ENCODE peak calls at places on chromosomes 13 and 19, in four cellular contexts. W is body of pancreas, C is ovary, O is A549. Z is an unnamed sample.

GRCh38 chr13:64591981-64592380 is 2638.2 kb downstream of the PCDH9 start:
- DNase-seq in W (no peak), C (no peak), O (no peak), Z (no peak)

GRCh38 chr13:37187110-37187509 is 81.6 kb upstream of the CSNK1A1L start:
- DNase-seq in W (no peak), C (no peak), O (no peak), Z (no peak)

GRCh38 chr19:3193256-3194062 is 7.7 kb downstream of the NCLN start:
- DNase-seq in W (no peak), C (no peak), O (no peak), Z (no peak)

GRCh38 chr19:33826521-33826920 is 29.9 kb downstream of the KCTD15 start:
- DNase-seq in W (no peak), C (no peak), O (no peak), Z (no peak)

GRCh38 chr19:29677001-29677781 is 11.9 kb downstream of the PLEKHF1 start:
- DNase-seq in W (no peak), C (no peak), O (no peak), Z (no peak)

GRCh38 chr13:40399756-40400155 is 266.7 kb downstream of the FOXO1 start:
- DNase-seq in W (no peak), C (no peak), O (no peak), Z (no peak)

GRCh38 chr13:23871616-23872220 is 17.5 kb downstream of the MIPEP start:
- DNase-seq in W (no peak), C (no peak), O (peak; percentile 23), Z (no peak)

GRCh38 chr13:109949395-109949794 is 163.0 kb upstream of the IRS2 start:
- DNase-seq in W (no peak), C (no peak), O (no peak), Z (no peak)

GRCh38 chr19:1085676-1086442 is 9.3 kb downstream of the POLR2E start:
- DNase-seq in W (no peak), C (no peak), O (no peak), Z (no peak)

GRCh38 chr13:111484129-111484925 is 163.9 kb downstream of the TEX29 start:
- DNase-seq in W (no peak), C (no peak), O (no peak), Z (no peak)

GRCh38 chr19:55703790-55704215 is 28.8 kb downstream of the EPN1 start:
- DNase-seq in W (peak; percentile 71), C (peak; percentile 79), O (peak; percentile 41), Z (peak; percentile 69)

GRCh38 chr19:17479325-17479791 is 9.0 kb downstream of the SLC27A1 start:
- DNase-seq in W (no peak), C (no peak), O (no peak), Z (no peak)

GRCh38 chr19:14530005-14530348 is 583 bp downstream of the TECR start:
- DNase-seq in W (no peak), C (no peak), O (peak; percentile 48), Z (peak; percentile 72)

GRCh38 chr13:102039264-102039663 is 362.6 kb downstream of the FGF14 start:
- DNase-seq in W (no peak), C (no peak), O (no peak), Z (no peak)

GRCh38 chr13:59269476-59269875 is 894.3 kb downstream of the DIAPH3 start:
- DNase-seq in W (no peak), C (no peak), O (no peak), Z (no peak)

GRCh38 chr13:84645196-84646071 is 763.2 kb upstream of the SLITRK1 start:
- DNase-seq in W (no peak), C (no peak), O (no peak), Z (no peak)

GRCh38 chr13:90618133-90618532 is 729.4 kb upstream of the MIR17HG start:
- DNase-seq in W (no peak), C (no peak), O (peak; percentile 9), Z (no peak)

GRCh38 chr13:109773786-109774185 is 12.6 kb downstream of the IRS2 start:
- DNase-seq in W (no peak), C (no peak), O (no peak), Z (no peak)

GRCh38 chr19:47582320-47582909 is 9.5 kb upstream of the ZNF541 start:
- DNase-seq in W (no peak), C (no peak), O (no peak), Z (no peak)

GRCh38 chr13:33330483-33330882 is 44.9 kb upstream of the STARD13 start:
- DNase-seq in W (no peak), C (no peak), O (no peak), Z (no peak)

GRCh38 chr19:40601061-40601973 is at the start of gene LTBP4:
- DNase-seq in W (peak; percentile 28), C (peak; percentile 90), O (no peak), Z (peak; percentile 70)
- TF ChIP-seq CTCF in W (no peak), C (no peak), O (no peak), Z (no peak)

GRCh38 chr19:13024958-13025653 is 29.8 kb downstream of the NFIX start:
- DNase-seq in W (no peak), C (no peak), O (no peak), Z (peak; percentile 50)

GRCh38 chr19:13023666-13024065 is 28.4 kb downstream of the NFIX start:
- DNase-seq in W (no peak), C (no peak), O (no peak), Z (no peak)

GRCh38 chr19:13024126-13024957 is 29.1 kb downstream of the NFIX start:
- DNase-seq in W (no peak), C (no peak), O (no peak), Z (no peak)

GRCh38 chr19:13022111-13022858 is 27.0 kb downstream of the NFIX start:
- DNase-seq in W (no peak), C (no peak), O (no peak), Z (no peak)

DNA sequence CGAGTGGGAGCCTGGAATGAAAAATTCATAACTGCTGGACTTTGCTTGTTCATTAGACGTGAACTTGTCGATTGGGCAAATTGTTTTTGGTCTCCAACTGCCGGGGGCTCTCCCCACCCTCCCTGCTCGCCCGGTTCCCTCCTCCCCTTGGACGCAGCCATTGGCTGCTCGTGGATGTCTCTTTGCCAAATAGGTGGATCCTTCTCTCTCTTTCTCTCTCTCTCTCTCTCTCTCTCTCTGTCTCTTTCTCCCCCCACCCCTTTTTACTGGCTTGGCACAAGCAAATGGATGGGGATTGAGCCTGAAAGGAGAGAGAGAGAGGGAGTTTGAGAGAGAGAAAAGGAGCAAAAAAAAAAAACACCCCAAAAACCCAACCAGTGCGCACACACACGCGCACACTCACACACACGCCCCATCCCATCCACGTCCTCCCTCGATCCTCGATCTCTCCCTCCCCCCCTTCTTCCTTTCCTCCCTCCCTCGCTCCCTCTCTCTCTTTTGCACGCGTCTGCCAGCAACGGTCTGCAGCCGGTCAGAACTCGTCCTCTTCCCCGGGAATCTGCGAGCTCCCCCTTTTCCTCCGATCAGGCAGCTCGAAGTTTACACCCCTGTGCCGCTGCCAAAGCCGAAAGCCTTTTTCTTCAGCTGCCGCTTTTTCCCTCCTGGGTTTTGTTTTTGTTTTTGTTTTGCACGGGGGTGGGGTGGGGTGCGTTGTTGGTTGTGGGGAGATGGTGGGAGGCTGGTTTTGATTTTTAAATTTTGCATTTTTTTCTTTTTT is 27.8 kb downstream of the NFIX start:
- DNase-seq in W (peak; percentile 77), C (peak; percentile 90), O (no peak), Z (peak; percentile 76)
- TF ChIP-seq POLR2A in W (no peak), C (peak; percentile 33), O (no peak), Z (peak; percentile 22)

GRCh38 chr19:45739498-45740439 is 6.5 kb downstream of the MEIOSIN start:
- DNase-seq in W (no peak), C (no peak), O (peak; percentile 55), Z (no peak)

GRCh38 chr19:45742969-45743368 is 9.7 kb downstream of the MEIOSIN start:
- DNase-seq in W (no peak), C (no peak), O (no peak), Z (no peak)

GRCh38 chr19:45746866-45747265 is 13.6 kb downstream of the MEIOSIN start:
- DNase-seq in W (no peak), C (no peak), O (no peak), Z (no peak)

GRCh38 chr19:45747513-45747912 is 14.3 kb downstream of the MEIOSIN start:
- DNase-seq in W (no peak), C (no peak), O (no peak), Z (no peak)

DNA sequence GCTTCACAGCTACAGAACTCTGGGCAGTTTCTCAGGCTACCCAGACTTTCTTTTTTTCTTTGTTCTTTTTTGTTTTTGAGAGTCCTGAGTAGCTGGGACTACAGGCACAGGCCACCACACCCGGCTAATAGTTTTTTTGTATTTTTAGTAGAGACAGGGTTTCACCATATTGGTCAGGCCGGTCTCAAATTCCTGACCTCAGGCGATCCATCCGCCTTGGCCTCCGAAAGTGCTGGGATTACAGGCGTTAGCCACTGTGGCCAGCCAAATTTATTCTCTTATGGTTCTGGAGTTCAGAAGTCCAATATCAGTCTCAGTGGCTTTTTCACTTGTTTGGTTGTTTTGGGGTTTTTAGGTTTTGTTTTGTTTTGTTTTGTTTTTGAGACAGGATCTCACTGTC is 12.4 kb downstream of the MEIOSIN start:
- DNase-seq in W (no peak), C (no peak), O (no peak), Z (no peak)
- TF ChIP-seq CTCF in W (no peak), C (no peak), O (no peak), Z (no peak)

DNA sequence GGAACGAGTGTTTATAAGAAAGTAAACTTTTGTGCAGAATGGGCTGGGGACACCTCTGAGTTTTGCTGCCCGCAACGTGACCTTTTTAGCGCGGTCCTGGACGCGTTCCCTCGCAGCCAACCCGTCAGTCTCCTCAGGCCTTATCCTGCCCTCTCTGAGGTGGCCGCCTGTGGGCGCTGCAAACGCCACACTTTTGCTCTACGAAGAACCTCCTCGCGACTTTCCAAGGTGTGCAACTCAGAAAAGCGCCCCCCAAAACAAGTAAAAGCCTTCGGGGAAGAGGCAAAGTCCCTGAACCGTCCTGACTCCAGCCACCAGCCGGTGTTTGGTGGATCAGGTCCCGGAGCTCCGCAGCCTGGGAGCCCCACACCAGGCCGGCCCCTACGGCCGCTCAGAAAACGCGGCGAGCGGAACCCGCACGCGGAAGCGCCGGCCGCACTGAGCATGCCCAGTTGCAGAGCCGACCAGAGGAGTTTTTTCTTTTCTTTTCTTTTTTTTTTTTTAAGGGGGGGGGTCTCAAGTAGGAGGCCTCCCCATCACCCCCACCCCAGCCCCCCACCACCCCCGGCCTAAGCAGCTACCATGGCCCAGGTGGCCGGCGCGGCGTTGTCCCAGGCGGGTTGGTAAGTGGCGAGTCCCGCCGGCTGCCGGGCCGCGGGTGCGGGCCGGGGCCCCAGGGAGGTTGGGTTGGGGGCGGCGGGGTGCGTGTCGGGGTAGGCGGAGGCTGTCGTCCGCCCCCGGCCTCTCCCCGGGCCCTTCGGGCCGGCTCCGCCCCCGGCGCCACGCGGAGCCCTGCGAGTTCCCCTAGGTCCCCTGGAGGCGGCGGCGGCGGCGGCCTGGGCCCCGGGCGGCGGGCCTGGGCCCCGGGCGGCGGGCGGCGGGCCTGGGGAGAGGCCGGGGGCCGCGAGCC is at the start of gene TDRD3:
- DNase-seq in W (peak; percentile 90), C (peak; percentile 87), O (peak; percentile 88), Z (peak; percentile 86)
- TF ChIP-seq POLR2A in W (peak; percentile 92), C (no peak), O (peak; percentile 68), Z (peak; percentile 67)

GRCh38 chr19:19051478-19052213 is 12.1 kb upstream of the SLC25A42 start:
- DNase-seq in W (no peak), C (no peak), O (no peak), Z (no peak)
- TF ChIP-seq CTCF in W (no peak), C (no peak), O (no peak), Z (no peak)

Z was measured in transverse colon.